ENCODE peak calls at places on chromosomes 5 and 9, in six cellular contexts. A is neuronal stem cell; K is trophoblast cell; W is CD8-positive, alpha-beta memory T cell; E is right cardiac atrium; N is IMR-90. I is an unnamed sample.

GRCh38 chr5:13606051-13606450 is 338.4 kb downstream of the DNAH5 start:
- DNase-seq in A (no peak), K (no peak), W (no peak), E (no peak), N (peak; percentile 42), I (no peak)

GRCh38 chr5:95284512-95285405 is at the start of gene MCTP1:
- DNase-seq in A (peak; percentile 44), K (peak; percentile 34), W (no peak), E (peak; percentile 53), N (no peak), I (no peak)

GRCh38 chr5:136137497-136138220 is 5.0 kb downstream of the SMAD5 start:
- DNase-seq in A (no peak), K (no peak), W (no peak), E (no peak), N (no peak), I (no peak)

GRCh38 chr5:855771-856530 is 5.2 kb upstream of the ZDHHC11 start:
- DNase-seq in A (no peak), K (peak; percentile 16), W (no peak), E (no peak), N (no peak), I (no peak)

GRCh38 chr5:142253938-142254895 is 70.6 kb downstream of the SPRY4 start:
- DNase-seq in A (no peak), K (no peak), W (no peak), E (no peak), N (peak; percentile 47), I (no peak)

GRCh38 chr5:21918451-21918850 is 934.7 kb downstream of the CDH12 start:
- DNase-seq in A (no peak), K (no peak), W (no peak), E (no peak), N (no peak), I (no peak)

GRCh38 chr9:107878462-107878861 is 388.9 kb upstream of the KLF4 start:
- DNase-seq in A (no peak), K (no peak), W (no peak), E (no peak), N (no peak), I (no peak)

GRCh38 chr9:38334234-38334633 is 58.3 kb upstream of the ALDH1B1 start:
- DNase-seq in A (no peak), K (no peak), W (no peak), E (no peak), N (no peak), I (no peak)

GRCh38 chr9:81112638-81113037 is 576.7 kb downstream of the TLE1 start:
- DNase-seq in A (no peak), K (no peak), W (no peak), E (no peak), N (no peak), I (no peak)
- H3K4me1 ChIP-seq in A (peaks cover 9% of the 10 kb centered on the region), K (no peaks in the 10 kb centered on the region), W (no peaks in the 10 kb centered on the region), E (no peaks in the 10 kb centered on the region), N (peaks cover 2% of the 10 kb centered on the region), I (peaks cover 14% of the 10 kb centered on the region)

GRCh38 chr5:108997720-108998119 is 250.0 kb downstream of the FER start:
- DNase-seq in A (no peak), K (no peak), W (no peak), E (no peak), N (no peak), I (no peak)
- H3K27ac ChIP-seq in A (no peak overlapping the region), K (no peak overlapping the region), W (no peak overlapping the region), E (no peak overlapping the region), N (no peak overlapping the region), I (no peak overlapping the region)

GRCh38 chr9:86282979-86283535 is 719 bp upstream of the ISCA1 start:
- DNase-seq in A (no peak), K (no peak), W (no peak), E (no peak), N (peak; percentile 88), I (no peak)
- H3K4me1 ChIP-seq in A (peaks cover 10% of the 10 kb centered on the region), K (peaks cover 7% of the 10 kb centered on the region), W (peaks cover 25% of the 10 kb centered on the region), E (peaks cover 13% of the 10 kb centered on the region), N (peaks cover 4% of the 10 kb centered on the region), I (peaks cover 32% of the 10 kb centered on the region)

DNA sequence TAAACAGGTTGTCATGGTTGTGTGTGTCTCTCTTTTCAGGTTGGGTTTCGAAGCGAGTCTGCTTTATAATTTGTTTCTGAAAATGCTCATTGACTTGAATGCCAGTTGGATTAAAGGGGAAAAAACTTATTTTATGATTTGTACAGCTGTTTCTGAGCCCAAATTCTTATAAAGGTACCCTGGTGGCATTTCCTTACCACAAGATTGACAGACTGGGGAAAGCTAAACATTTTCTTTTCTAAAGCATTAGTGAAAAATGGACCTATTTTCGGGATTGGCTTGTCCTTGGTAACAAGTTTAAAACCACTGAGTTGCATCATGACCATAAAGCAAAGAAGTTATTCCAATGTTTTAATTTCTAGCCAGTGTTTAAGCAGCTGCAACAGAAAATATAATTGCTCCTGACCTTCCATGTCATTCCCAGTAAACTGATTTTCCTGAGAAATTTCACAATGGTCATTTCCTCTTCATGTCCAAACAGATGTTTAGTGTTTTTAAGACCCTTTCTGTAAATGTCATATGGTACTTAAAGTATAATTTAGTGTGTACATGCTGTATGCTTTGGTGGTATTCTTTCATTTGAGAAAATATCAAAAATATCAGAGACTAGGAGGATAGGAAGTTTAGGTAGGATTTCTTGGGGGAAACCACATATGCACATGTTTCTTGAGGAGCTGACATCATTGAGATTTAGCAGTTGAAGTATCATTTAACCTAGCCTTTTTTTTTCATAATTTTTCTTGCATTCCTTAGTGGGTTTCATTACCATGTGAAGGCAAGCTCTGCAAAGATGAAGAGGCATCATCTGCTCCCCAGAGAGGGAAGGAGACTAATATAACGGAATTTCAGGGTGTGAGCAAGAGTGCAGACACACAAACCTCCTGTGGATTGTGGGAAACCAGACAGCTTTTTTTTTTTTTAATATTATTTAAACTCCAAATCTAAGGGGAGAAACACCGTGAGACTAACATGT is 667.1 kb upstream of the RGMB start:
- DNase-seq in A (no peak), K (no peak), W (no peak), E (no peak), N (peak; percentile 76), I (no peak)
- H3K27ac ChIP-seq in A (no peak overlapping the region), K (no peak overlapping the region), W (no peak overlapping the region), E (no peak overlapping the region), N (peak overlapping the region; percentile 76), I (no peak overlapping the region)

DNA sequence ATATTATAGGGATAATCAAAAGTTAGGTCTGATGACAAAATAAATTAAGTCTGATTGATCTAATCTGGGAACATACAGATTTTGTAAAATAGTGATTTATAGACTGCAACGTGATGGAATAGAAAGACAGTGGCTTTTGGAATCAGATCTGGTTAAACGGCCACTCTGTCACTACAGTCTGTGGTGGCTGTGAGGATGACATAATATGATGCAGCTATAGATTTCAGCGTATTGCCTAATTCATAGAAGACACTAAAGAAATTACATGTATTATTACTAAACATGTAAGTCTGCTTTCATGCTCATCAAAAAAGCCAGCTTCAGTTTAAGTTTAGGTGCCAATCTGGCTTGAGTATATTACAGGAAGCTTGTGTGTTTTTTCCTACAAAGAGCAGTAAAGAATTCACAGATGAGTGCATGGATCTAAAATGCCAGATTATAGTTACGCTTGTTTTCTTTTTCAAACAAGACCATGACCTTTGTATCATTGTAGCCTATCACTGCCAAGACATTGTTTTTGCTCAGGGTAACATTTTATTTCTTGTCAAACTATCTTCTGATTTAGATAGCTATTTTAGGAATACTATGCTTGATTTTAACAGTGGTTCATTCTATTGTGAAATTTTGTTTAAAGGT is 25.7 kb downstream of the CPEB4 start:
- DNase-seq in A (no peak), K (no peak), W (no peak), E (no peak), N (no peak), I (no peak)
- H3K4me1 ChIP-seq in A (no peaks in the 10 kb centered on the region), K (peaks cover 3% of the 10 kb centered on the region), W (no peaks in the 10 kb centered on the region), E (peaks cover 6% of the 10 kb centered on the region), N (no peaks in the 10 kb centered on the region), I (no peaks in the 10 kb centered on the region)